ENCODE peak calls at places on chromosomes 7 and 10, in nine cellular contexts. L is activated naive CD4-positive, alpha-beta T cell treated with anti-CD3 and anti-CD28 coated beads, Interleukin-2, amount 10 ng/mL, durations not matched to agents 7 days and 5 days; I is NCI-H1092; V is hepatic stellate cell; M is stimulated activated CD4-positive, alpha-beta T cell treated with anti-CD3 and anti-CD28 coated beads, Interleukin-1b, Interleukin-23, amount 100 ng/mL, for 24 hours; F is effector memory CD4-positive, alpha-beta T cell; N is C1 segment of cervical spinal cord; B is left colon; S is nephron progenitor cell. G is an unnamed sample.
A peak's percentile ranks its signal among the peaks of the same experiment; 100 is the strongest.

GRCh38 chr10:61857746-61858145 is 43.8 kb upstream of the ARID5B start:
- DNase-seq in L (no peak), I (no peak), V (no peak), M (no peak), F (no peak), N (no peak), B (no peak), S (no peak), G (no peak)

GRCh38 chr10:660413-660979 is 29.0 kb downstream of the DIP2C start:
- DNase-seq in L (no peak), I (no peak), V (no peak), M (no peak), F (no peak), N (no peak), B (no peak), S (no peak), G (no peak)

GRCh38 chr10:132739225-132739613 is 46.7 kb downstream of the NKX6-2 start:
- DNase-seq in L (no peak), I (no peak), V (no peak), M (no peak), F (no peak), N (no peak), B (no peak), S (no peak), G (no peak)

GRCh38 chr7:135420786-135421185 is 89.1 kb downstream of the CNOT4 start:
- DNase-seq in L (no peak), I (no peak), V (no peak), M (no peak), F (no peak), N (no peak), B (no peak), S (no peak), G (no peak)

GRCh38 chr7:94660006-94660405 is 4.1 kb upstream of the SGCE start:
- DNase-seq in L (no peak), I (no peak), V (no peak), M (no peak), F (no peak), N (no peak), B (no peak), S (no peak), G (no peak)

GRCh38 chr10:23293145-23293724 is 51.4 kb downstream of the C10orf67 start:
- DNase-seq in L (peak; percentile 61), I (peak; percentile 34), V (no peak), M (peak; percentile 14), F (no peak), N (no peak), B (peak; percentile 19), S (peak; percentile 66), G (no peak)

GRCh38 chr10:100828744-100829102 is 83.3 kb downstream of the PAX2 start:
- DNase-seq in L (peak; percentile 46), I (no peak), V (no peak), M (no peak), F (no peak), N (no peak), B (peak; percentile 23), S (peak; percentile 52), G (no peak)

GRCh38 chr7:104848386-104848990 is 165.5 kb upstream of the KMT2E start:
- DNase-seq in L (peak; percentile 62), I (peak; percentile 66), V (peak; percentile 22), M (peak; percentile 32), F (peak; percentile 25), N (peak; percentile 3), B (peak; percentile 45), S (peak; percentile 84), G (no peak)

GRCh38 chr7:138935438-138936079 is 45.6 kb downstream of the KIAA1549 start:
- DNase-seq in L (no peak), I (no peak), V (peak; percentile 22), M (no peak), F (no peak), N (no peak), B (no peak), S (peak; percentile 19), G (no peak)